ENCODE peak calls at places on chromosome 18, in seven cellular contexts. L, Y, R, P, X, E and N are unnamed samples.

GRCh38 chr18:74283255-74283554 is 8.6 kb downstream of the CYB5A start:
- DNase-seq in L (no peak), Y (no peak), R (no peak), P (no peak), X (no peak), E (no peak), N (no peak)

GRCh38 chr18:79374408-79375171 is 21.1 kb upstream of the NFATC1 start:
- DNase-seq in L (no peak), Y (no peak), R (no peak), P (no peak), X (no peak), E (no peak), N (no peak)

GRCh38 chr18:72768681-72769229 is 99.0 kb downstream of the NETO1 start:
- DNase-seq in L (no peak), Y (no peak), R (no peak), P (no peak), X (no peak), E (no peak), N (no peak)

GRCh38 chr18:34993289-34993688 is 47.9 kb upstream of the MAPRE2 start:
- DNase-seq in L (no peak), Y (no peak), R (no peak), P (no peak), X (no peak), E (no peak), N (no peak)

GRCh38 chr18:49479381-49480137 is 7.5 kb downstream of the C18orf32 start:
- DNase-seq in L (no peak), Y (no peak), R (no peak), P (no peak), X (no peak), E (no peak), N (no peak)

GRCh38 chr18:32930695-32931301 is 158.0 kb upstream of the KLHL14 start:
- DNase-seq in L (no peak), Y (no peak), R (peak), P (no peak), X (no peak), E (peak), N (no peak)

GRCh38 chr18:68724021-68724420 is 9.1 kb upstream of the TMX3 start:
- DNase-seq in L (no peak), Y (no peak), R (no peak), P (no peak), X (no peak), E (no peak), N (no peak)

GRCh38 chr18:46243095-46243494 is 138.9 kb downstream of the HAUS1 start:
- DNase-seq in L (peak), Y (no peak), R (no peak), P (no peak), X (no peak), E (no peak), N (no peak)

GRCh38 chr18:32469190-32469611 is 1.5 kb downstream of the GAREM1 start:
- DNase-seq in L (no peak), Y (peak), R (peak), P (peak), X (no peak), E (peak), N (peak)

GRCh38 chr18:47919916-47920315 is 10.5 kb downstream of the SMAD2 start:
- DNase-seq in L (no peak), Y (no peak), R (no peak), P (no peak), X (no peak), E (no peak), N (no peak)

GRCh38 chr18:47422524-47422923 is 171.1 kb upstream of the SKOR2 start:
- DNase-seq in L (peak), Y (no peak), R (peak), P (no peak), X (no peak), E (no peak), N (no peak)